ENCODE peak calls at places on chromosomes 16 and 17, in six cellular contexts. H, L, P, B, M and E are unnamed samples.

GRCh38 chr17:47279062-47279801 is 25.6 kb downstream of the ITGB3 start:
- DNase-seq in H (peak), L (peak), P (peak), B (no peak), M (peak), E (peak)

GRCh38 chr17:78026381-78026780 is 67.9 kb downstream of the TNRC6C start:
- DNase-seq in H (no peak), L (no peak), P (no peak), B (no peak), M (no peak), E (no peak)

GRCh38 chr17:48997103-48997826 is at the start of gene IGF2BP1:
- DNase-seq in H (no peak), L (peak), P (no peak), B (no peak), M (no peak), E (no peak)

GRCh38 chr17:57009737-57010445 is 32.0 kb downstream of the SCPEP1 start:
- DNase-seq in H (peak), L (peak), P (peak), B (peak), M (no peak), E (peak)

GRCh38 chr16:20966746-20967145 is 66.2 kb downstream of the LYRM1 start:
- DNase-seq in H (no peak), L (no peak), P (no peak), B (no peak), M (no peak), E (no peak)

GRCh38 chr16:76197925-76198324 is 79.3 kb upstream of the CNTNAP4 start:
- DNase-seq in H (no peak), L (no peak), P (no peak), B (no peak), M (no peak), E (no peak)

GRCh38 chr17:50426814-50427787 is 1.1 kb downstream of the ACSF2 start:
- DNase-seq in H (peak), L (peak), P (no peak), B (peak), M (peak), E (peak)

GRCh38 chr17:35738519-35739133 is 7.2 kb downstream of the RASL10B start:
- DNase-seq in H (no peak), L (no peak), P (no peak), B (no peak), M (no peak), E (no peak)

GRCh38 chr16:15792563-15792971 is 64.3 kb downstream of the MYH11 start:
- DNase-seq in H (no peak), L (no peak), P (no peak), B (no peak), M (no peak), E (no peak)

GRCh38 chr17:67280279-67280678 is 35.3 kb upstream of the HELZ start:
- DNase-seq in H (no peak), L (no peak), P (no peak), B (peak), M (no peak), E (no peak)

GRCh38 chr16:11273721-11274324 is 394 bp upstream of the PRM3 start:
- DNase-seq in H (no peak), L (peak), P (no peak), B (no peak), M (no peak), E (no peak)

GRCh38 chr16:89373355-89374110 is 116.8 kb downstream of the ANKRD11 start:
- DNase-seq in H (no peak), L (no peak), P (no peak), B (no peak), M (peak), E (no peak)

GRCh38 chr17:39769974-39770587 is 32.3 kb downstream of the GRB7 start:
- DNase-seq in H (no peak), L (no peak), P (no peak), B (peak), M (no peak), E (no peak)

GRCh38 chr17:58527306-58527705 is 12.9 kb upstream of the MTMR4 start:
- DNase-seq in H (no peak), L (no peak), P (no peak), B (no peak), M (no peak), E (no peak)

GRCh38 chr17:19238167-19238505 is 970 bp downstream of the EPN2 start:
- DNase-seq in H (peak), L (peak), P (peak), B (peak), M (peak), E (peak)

GRCh38 chr17:17626151-17626805 is 34.8 kb upstream of the PEMT start:
- DNase-seq in H (no peak), L (no peak), P (no peak), B (no peak), M (no peak), E (no peak)

GRCh38 chr16:35569413-35569812 is 2110.0 kb downstream of the TP53TG3F start:
- DNase-seq in H (no peak), L (no peak), P (no peak), B (no peak), M (no peak), E (no peak)

GRCh38 chr17:27980035-27980434 is 62.4 kb upstream of the NLK start:
- DNase-seq in H (no peak), L (peak), P (no peak), B (no peak), M (no peak), E (no peak)

GRCh38 chr16:70738083-70738977 is 52.5 kb upstream of the MTSS2 start:
- DNase-seq in H (peak), L (peak), P (peak), B (peak), M (peak), E (peak)

GRCh38 chr17:49545007-49545660 is 30.5 kb upstream of the NXPH3 start:
- DNase-seq in H (no peak), L (no peak), P (no peak), B (no peak), M (no peak), E (no peak)

GRCh38 chr17:79203016-79203415 is 128.4 kb downstream of the ENGASE start:
- DNase-seq in H (no peak), L (no peak), P (no peak), B (no peak), M (no peak), E (no peak)

GRCh38 chr16:85004587-85005205 is 6.6 kb downstream of the ZDHHC7 start:
- DNase-seq in H (peak), L (peak), P (peak), B (no peak), M (no peak), E (no peak)

GRCh38 chr16:84174396-84174795 is 12.5 kb downstream of the TAF1C start:
- DNase-seq in H (no peak), L (no peak), P (no peak), B (no peak), M (no peak), E (no peak)

GRCh38 chr16:1964046-1964505 is 550 bp downstream of the RPS2 start:
- DNase-seq in H (no peak), L (peak), P (no peak), B (no peak), M (no peak), E (no peak)

GRCh38 chr16:1965610-1966009 is 984 bp upstream of the RPS2 start:
- DNase-seq in H (no peak), L (no peak), P (no peak), B (no peak), M (no peak), E (no peak)

GRCh38 chr16:1966460-1966859 is at the start of gene RNF151:
- DNase-seq in H (no peak), L (no peak), P (no peak), B (no peak), M (no peak), E (no peak)

GRCh38 chr16:1961651-1962067 is 2.3 kb downstream of the NDUFB10 start:
- DNase-seq in H (no peak), L (peak), P (no peak), B (no peak), M (peak), E (no peak)

DNA sequence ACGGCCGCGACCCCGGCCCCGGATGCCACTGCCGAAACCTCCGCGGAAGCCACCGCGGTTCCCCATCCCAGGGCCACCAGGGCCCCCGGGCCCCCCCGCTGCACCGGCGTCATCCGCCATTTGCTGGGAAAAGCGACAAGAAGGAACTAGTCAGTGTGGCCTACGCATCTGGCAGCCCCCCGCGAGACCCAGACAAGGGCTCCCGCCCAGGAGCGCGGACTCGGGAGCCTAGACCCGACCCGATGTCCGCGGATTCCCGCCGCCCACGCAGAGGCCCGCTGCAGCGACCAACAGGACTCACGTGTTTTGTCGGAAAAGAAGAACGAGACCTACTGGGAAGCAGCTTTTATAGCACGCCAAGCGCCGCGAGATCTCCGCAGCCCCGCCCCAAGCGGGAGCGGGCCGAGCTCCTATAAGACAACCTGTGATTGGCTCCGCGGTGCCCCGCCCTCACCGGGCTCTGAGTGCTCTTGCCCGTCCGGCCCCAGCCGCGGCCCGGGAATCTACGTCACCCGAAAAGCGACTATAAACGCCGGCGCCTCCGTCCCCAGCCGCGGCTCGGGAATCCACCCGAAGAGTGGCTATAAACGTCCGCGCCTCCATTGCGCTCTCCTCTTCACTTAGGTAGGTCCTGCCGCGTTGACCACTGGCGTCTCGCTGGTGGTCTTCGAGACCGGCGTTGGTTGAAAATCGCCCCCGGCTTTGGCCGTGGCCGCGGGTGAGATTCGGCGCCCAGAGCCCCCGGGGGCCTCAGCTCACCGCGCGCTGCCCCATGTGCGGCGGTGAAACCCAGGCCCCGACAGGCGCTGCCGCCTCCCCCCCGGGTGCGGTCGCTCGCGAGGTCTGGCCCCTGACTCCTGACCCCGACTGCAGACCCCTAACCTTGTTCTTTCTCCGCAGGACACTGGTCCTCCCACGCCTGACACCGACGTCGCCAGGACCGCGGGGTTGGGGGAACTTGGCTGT is at the start of gene RPS2:
- DNase-seq in H (peak), L (peak), P (peak), B (peak), M (peak), E (peak)
- TF ChIP-seq POLR2A in H (peak), L (peak), P (peak), B (peak), M (peak), E (peak)

GRCh38 chr17:64216030-64216384 is 47.1 kb downstream of the TEX2 start:
- DNase-seq in H (no peak), L (no peak), P (no peak), B (no peak), M (no peak), E (no peak)
- H3K27ac ChIP-seq in H (peak), L (no peak), P (peak), B (peak), M (peak), E (peak)

DNA sequence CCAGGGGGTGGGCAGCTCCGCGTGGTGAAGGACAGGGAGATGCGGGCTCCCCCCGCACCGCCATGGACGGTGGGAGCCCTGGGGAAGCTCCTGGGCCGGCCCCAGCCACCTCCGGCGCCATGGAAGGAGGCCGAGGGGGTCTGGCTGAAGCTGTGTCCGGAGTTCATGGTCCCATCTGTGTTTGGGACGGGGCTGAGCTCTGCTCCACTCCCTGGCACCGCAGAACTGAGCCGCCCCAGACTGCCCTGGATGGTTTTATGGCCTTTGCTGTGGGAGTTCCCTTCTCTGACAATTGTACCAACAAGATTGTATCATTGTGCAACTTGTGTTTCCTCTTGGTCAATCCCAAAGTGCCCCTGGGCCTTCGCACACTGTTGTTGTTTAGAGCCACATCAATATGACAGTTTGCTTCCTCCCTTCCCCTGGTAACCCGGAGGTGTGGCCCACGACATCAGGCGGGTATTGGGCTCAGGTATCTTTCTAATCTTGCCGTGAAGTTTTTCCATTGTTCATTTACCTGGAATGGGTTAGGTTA is 942 bp downstream of the KRT23 start:
- DNase-seq in H (no peak), L (no peak), P (no peak), B (peak), M (no peak), E (peak)
- H3K4me3 ChIP-seq in H (no peak), L (no peak), P (no peak), B (peak), M (no peak), E (no peak)

DNA sequence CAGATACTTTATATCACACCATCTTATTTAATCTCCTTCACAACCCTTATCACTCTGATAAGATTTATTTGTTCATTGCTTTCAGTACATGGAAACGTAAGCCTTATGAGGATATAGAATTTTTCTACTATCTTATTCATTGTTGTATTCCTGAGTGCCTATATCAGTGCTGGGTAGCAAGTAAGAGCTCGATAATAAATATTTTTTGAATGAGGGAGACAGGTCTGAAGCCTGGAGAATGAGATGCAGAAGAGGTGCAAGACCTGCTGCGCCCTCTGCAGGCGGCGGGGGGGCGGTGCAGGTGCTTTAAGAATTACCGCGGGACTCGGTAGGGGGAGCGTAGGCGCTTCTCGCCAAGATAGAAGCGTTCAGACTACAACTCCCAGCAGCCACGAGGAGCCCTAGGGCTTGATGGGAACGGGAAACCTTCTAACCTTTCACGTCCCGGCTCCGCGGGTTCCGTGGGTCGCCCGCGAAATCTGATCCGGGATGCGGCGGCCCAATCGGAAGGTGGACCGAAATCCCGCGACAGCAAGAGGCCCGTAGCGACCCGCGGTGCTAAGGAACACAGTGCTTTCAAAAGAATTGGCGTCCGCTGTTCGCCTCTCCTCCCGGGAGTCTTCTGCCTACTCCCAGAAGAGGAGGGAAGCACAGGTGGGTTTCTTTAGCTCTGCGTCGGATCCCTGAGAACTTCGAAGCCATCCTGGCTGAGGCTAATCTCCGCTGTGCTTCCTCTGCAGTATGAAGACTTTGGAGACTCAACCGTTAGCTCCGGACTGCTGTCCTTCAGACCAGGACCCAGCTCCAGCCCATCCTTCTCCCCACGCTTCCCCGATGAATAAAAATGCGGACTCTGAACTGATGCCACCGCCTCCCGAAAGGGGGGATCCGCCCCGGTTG is at the start of gene WRAP53:
- DNase-seq in H (peak), L (peak), P (peak), B (peak), M (peak), E (peak)
- TF ChIP-seq POLR2A in H (no peak), L (peak), P (peak), B (peak), M (peak), E (no peak)

GRCh38 chr16:17370233-17371013 is 100.3 kb downstream of the XYLT1 start:
- DNase-seq in H (no peak), L (no peak), P (no peak), B (no peak), M (no peak), E (no peak)

GRCh38 chr16:17368511-17368910 is 102.2 kb downstream of the XYLT1 start:
- DNase-seq in H (no peak), L (no peak), P (no peak), B (no peak), M (no peak), E (no peak)

GRCh38 chr16:17368951-17369350 is 101.8 kb downstream of the XYLT1 start:
- DNase-seq in H (no peak), L (no peak), P (no peak), B (no peak), M (no peak), E (no peak)

GRCh38 chr16:17371014-17371296 is 99.8 kb downstream of the XYLT1 start:
- DNase-seq in H (no peak), L (no peak), P (no peak), B (no peak), M (no peak), E (no peak)

DNA sequence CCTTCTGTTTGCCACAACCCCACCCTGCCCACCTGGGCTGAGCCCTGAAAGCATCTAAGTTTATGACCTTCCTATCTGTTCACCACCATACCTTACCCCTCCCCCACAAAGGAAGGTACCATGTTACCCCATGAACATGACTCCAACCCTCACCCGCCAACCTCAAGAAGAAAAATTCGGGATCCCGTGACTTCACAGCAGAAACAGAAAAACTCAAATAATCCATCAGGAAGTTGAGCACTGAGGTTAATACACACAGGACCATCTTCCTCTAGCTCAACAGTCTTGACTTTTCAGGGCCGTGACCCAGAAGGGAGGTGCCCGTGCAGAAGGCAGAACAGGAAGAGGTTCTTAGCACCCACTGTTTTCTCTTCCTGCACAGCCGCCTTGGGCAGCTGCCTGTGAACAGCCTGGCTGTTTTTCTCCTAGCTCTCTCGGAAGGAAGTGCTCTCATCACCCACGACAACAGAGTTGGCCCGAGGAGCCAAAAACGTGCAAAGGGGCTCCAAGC is 101.3 kb downstream of the XYLT1 start:
- DNase-seq in H (peak), L (no peak), P (no peak), B (no peak), M (peak), E (peak)
- H3K27ac ChIP-seq in H (peak), L (no peak), P (peak), B (no peak), M (no peak), E (peak)

DNA sequence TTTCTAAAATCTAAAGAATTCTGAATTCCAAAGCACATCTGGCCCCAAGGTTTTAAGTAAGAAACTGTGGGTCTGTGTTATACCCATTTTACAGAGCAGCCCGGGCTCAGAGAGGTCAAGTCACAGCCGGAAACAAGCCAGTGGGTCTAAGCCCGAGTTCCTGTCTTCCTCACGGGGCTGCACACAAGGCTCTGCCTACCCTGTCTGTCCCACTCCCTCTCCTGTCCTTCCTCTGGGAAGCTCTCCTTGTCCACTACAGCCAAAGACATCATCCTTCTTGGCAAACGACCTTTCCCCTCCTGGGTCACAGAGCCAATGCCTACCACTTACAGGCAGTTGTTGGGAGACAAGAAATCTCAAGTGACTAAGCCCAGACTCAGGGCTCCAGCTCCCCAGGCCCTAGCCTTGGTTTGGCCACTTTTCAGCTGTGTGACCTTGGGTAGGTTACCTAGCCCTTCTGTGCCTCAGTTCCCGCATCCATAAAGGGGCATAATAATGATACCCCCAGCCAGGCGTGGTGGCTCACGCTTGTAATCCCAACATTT is 55.6 kb upstream of the MAP3K14 start:
- DNase-seq in H (no peak), L (peak), P (no peak), B (no peak), M (peak), E (no peak)
- H3K4me3 ChIP-seq in H (no peak), L (no peak), P (no peak), B (no peak), M (no peak), E (no peak)

DNA sequence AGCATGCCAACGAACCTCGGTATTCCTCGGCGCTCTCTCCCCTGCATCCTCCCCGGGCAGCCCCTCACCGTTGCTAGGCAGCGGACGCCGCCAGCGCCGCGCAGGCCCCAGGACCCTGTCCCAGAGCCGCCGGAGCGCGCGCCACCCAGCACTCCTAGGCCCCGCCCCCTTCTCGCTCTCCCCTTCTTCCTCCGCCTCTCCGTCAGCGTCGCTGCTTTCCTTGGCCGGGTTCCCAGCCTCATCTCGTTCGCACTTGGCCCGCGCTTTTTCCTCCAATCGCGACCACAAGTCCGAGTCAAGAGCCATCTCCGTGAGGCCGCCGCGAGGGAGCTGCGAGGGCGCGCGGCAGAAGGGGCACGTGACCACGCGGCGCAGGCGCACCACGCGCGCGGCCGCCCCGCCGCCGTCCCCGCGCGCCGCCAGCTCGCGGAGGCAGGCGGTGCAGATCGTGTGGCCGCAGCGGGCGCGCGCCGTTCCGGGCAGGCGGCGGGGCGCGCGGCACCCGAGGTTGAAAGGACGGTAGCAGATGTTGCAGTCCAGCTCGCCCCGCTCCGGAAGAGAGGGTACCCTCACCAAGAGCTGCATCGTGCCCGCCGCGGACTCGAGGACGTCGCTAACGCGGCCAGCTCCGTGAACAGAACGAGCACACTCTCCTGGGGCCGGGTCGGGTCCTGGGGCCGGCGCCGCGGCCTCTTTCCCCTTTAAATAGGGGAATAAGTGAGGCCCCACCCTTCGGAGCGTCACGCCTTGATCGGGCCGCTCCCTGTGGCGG is at the start of gene RNF227:
- DNase-seq in H (peak), L (peak), P (peak), B (peak), M (peak), E (peak)
- TF ChIP-seq POLR2A in H (no peak), L (peak), P (peak), B (peak), M (peak), E (peak)